ENCODE peak calls at places on chromosomes 11 and 22, in eight cellular contexts. C, V, B, Q, X, Y, Z and P are unnamed samples.

GRCh38 chr11:33575311-33575710 is 125.3 kb downstream of the C11orf91 start:
- DNase-seq in C (no peak), V (no peak), B (no peak), Q (no peak), X (no peak), Y (no peak), Z (no peak), P (no peak)

GRCh38 chr11:73465019-73465675 is 88.9 kb downstream of the RELT start:
- DNase-seq in C (no peak), V (peak), B (no peak), Q (no peak), X (no peak), Y (no peak), Z (no peak), P (no peak)

GRCh38 chr22:39012525-39013516 is 1.2 kb upstream of the APOBEC3C start:
- DNase-seq in C (no peak), V (no peak), B (no peak), Q (no peak), X (no peak), Y (no peak), Z (peak), P (no peak)

GRCh38 chr22:34102633-34103032 is 182.4 kb upstream of the LARGE1 start:
- DNase-seq in C (no peak), V (no peak), B (no peak), Q (no peak), X (no peak), Y (no peak), Z (no peak), P (no peak)

GRCh38 chr22:29442976-29443375 is 4.6 kb downstream of the RFPL1 start:
- DNase-seq in C (no peak), V (no peak), B (no peak), Q (no peak), X (no peak), Y (no peak), Z (no peak), P (no peak)

GRCh38 chr11:65204646-65205601 is 23.2 kb downstream of the CAPN1 start:
- DNase-seq in C (no peak), V (peak), B (peak), Q (peak), X (peak), Y (no peak), Z (peak), P (peak)

GRCh38 chr11:73614591-73614990 is 16.7 kb upstream of the FAM168A start:
- DNase-seq in C (no peak), V (no peak), B (no peak), Q (no peak), X (no peak), Y (no peak), Z (no peak), P (no peak)

GRCh38 chr11:117986981-117987495 is 844 bp downstream of the IL10RA start:
- DNase-seq in C (no peak), V (no peak), B (no peak), Q (peak), X (peak), Y (peak), Z (peak), P (no peak)

GRCh38 chr11:35615911-35616900 is 2.1 kb upstream of the FJX1 start:
- DNase-seq in C (no peak), V (peak), B (no peak), Q (no peak), X (peak), Y (no peak), Z (peak), P (no peak)

GRCh38 chr11:12539570-12539969 is 134.7 kb upstream of the TEAD1 start:
- DNase-seq in C (no peak), V (peak), B (no peak), Q (no peak), X (no peak), Y (no peak), Z (peak), P (peak)

GRCh38 chr22:43153916-43154315 is 2.6 kb downstream of the TSPO start:
- DNase-seq in C (no peak), V (no peak), B (no peak), Q (no peak), X (no peak), Y (no peak), Z (no peak), P (no peak)

GRCh38 chr11:35487532-35488078 is 37.8 kb downstream of the PAMR1 start:
- DNase-seq in C (no peak), V (peak), B (no peak), Q (no peak), X (no peak), Y (no peak), Z (peak), P (no peak)

GRCh38 chr22:39097098-39098020 is at the start of gene APOBEC3H:
- DNase-seq in C (no peak), V (peak), B (no peak), Q (no peak), X (peak), Y (peak), Z (peak), P (no peak)

GRCh38 chr22:38021201-38021600 is 36.0 kb upstream of the PICK1 start:
- DNase-seq in C (no peak), V (no peak), B (no peak), Q (no peak), X (no peak), Y (no peak), Z (no peak), P (no peak)

GRCh38 chr11:74546752-74547151 is 45.6 kb upstream of the POLD3 start:
- DNase-seq in C (no peak), V (no peak), B (no peak), Q (no peak), X (no peak), Y (no peak), Z (no peak), P (no peak)

GRCh38 chr11:92753161-92753560 is 216.3 kb upstream of the MTNR1B start:
- DNase-seq in C (no peak), V (no peak), B (no peak), Q (no peak), X (no peak), Y (no peak), Z (no peak), P (no peak)

GRCh38 chr11:61303725-61304124 is 8.6 kb upstream of the VWCE start:
- DNase-seq in C (no peak), V (no peak), B (no peak), Q (no peak), X (no peak), Y (no peak), Z (no peak), P (no peak)

GRCh38 chr22:36979016-36979415 is 40.2 kb downstream of the TST start:
- DNase-seq in C (no peak), V (no peak), B (no peak), Q (no peak), X (no peak), Y (no peak), Z (no peak), P (no peak)